ENCODE peak calls at places on chromosomes 16 and 17, in five cellular contexts. One of them, this sample, is unnamed.

GRCh38 chr16:50251375-50252081 is 14.8 kb upstream of the ADCY7 start:
- DNase-seq in IMR-90: peak
- DNase-seq in colonic mucosa: no peak
- DNase-seq in PC-3: peak
- DNase-seq in endothelial cell of umbilical vein: no peak
- DNase-seq in this sample: peak

GRCh38 chr17:79393358-79394038 is 217.4 kb downstream of the RBFOX3 start:
- DNase-seq in endothelial cell of umbilical vein: peak
- DNase-seq in PC-3: peak
- DNase-seq in IMR-90: peak
- DNase-seq in colonic mucosa: peak
- DNase-seq in this sample: peak

GRCh38 chr17:67241719-67242341 is 3.2 kb downstream of the HELZ start:
- DNase-seq in PC-3: no peak
- DNase-seq in colonic mucosa: no peak
- DNase-seq in IMR-90: no peak
- DNase-seq in endothelial cell of umbilical vein: no peak
- DNase-seq in this sample: no peak

GRCh38 chr17:72193395-72194106 is 72.7 kb downstream of the SOX9 start:
- DNase-seq in PC-3: no peak
- DNase-seq in endothelial cell of umbilical vein: no peak
- DNase-seq in colonic mucosa: no peak
- DNase-seq in IMR-90: peak
- DNase-seq in this sample: peak

GRCh38 chr16:89222931-89223330 is 5.4 kb downstream of the ZNF778 start:
- DNase-seq in endothelial cell of umbilical vein: no peak
- DNase-seq in colonic mucosa: no peak
- DNase-seq in IMR-90: no peak
- DNase-seq in PC-3: no peak
- DNase-seq in this sample: no peak

GRCh38 chr17:4101127-4101798 is 41.6 kb downstream of the ZZEF1 start:
- DNase-seq in endothelial cell of umbilical vein: peak
- DNase-seq in IMR-90: peak
- DNase-seq in PC-3: no peak
- DNase-seq in colonic mucosa: no peak
- DNase-seq in this sample: no peak

GRCh38 chr16:47887496-47887895 is 268.3 kb downstream of the ABCC12 start:
- DNase-seq in colonic mucosa: no peak
- DNase-seq in PC-3: peak
- DNase-seq in endothelial cell of umbilical vein: no peak
- DNase-seq in IMR-90: peak
- DNase-seq in this sample: peak

GRCh38 chr16:86975445-86975844 is 341.7 kb downstream of the C16orf95 start:
- DNase-seq in PC-3: peak
- DNase-seq in colonic mucosa: no peak
- DNase-seq in endothelial cell of umbilical vein: peak
- DNase-seq in IMR-90: peak
- DNase-seq in this sample: peak

GRCh38 chr16:49103298-49103697 is 178.3 kb downstream of the CBLN1 start:
- DNase-seq in PC-3: no peak
- DNase-seq in colonic mucosa: no peak
- DNase-seq in IMR-90: no peak
- DNase-seq in endothelial cell of umbilical vein: no peak
- DNase-seq in this sample: no peak

GRCh38 chr16:80655751-80656150 is 115.0 kb downstream of the DYNLRB2 start:
- DNase-seq in endothelial cell of umbilical vein: no peak
- DNase-seq in IMR-90: no peak
- DNase-seq in colonic mucosa: no peak
- DNase-seq in PC-3: no peak
- DNase-seq in this sample: no peak

GRCh38 chr16:87938412-87938949 is 2.2 kb upstream of the CA5A start:
- DNase-seq in PC-3: no peak
- DNase-seq in endothelial cell of umbilical vein: no peak
- DNase-seq in colonic mucosa: no peak
- DNase-seq in IMR-90: no peak
- DNase-seq in this sample: no peak

GRCh38 chr16:68737730-68738590 is 868 bp downstream of the CDH1 start:
- DNase-seq in IMR-90: no peak
- DNase-seq in PC-3: peak
- DNase-seq in endothelial cell of umbilical vein: no peak
- DNase-seq in colonic mucosa: peak
- DNase-seq in this sample: peak

GRCh38 chr16:30609002-30609927 is 924 bp downstream of the ZNF689 start:
- DNase-seq in endothelial cell of umbilical vein: peak
- DNase-seq in IMR-90: peak
- DNase-seq in PC-3: peak
- DNase-seq in colonic mucosa: peak
- DNase-seq in this sample: no peak

GRCh38 chr17:83089322-83090156 is 10.1 kb downstream of the METRNL start:
- DNase-seq in IMR-90: no peak
- DNase-seq in colonic mucosa: peak
- DNase-seq in PC-3: peak
- DNase-seq in endothelial cell of umbilical vein: no peak
- DNase-seq in this sample: no peak
- H3K9ac ChIP-seq in IMR-90: no peak
- H3K9ac ChIP-seq in colonic mucosa: peak
- H3K9ac ChIP-seq in PC-3: no peak
- H3K9ac ChIP-seq in endothelial cell of umbilical vein: no peak
- H3K9ac ChIP-seq in this sample: no peak

GRCh38 chr17:6713130-6713917 is at the start of gene SLC13A5:
- DNase-seq in IMR-90: no peak
- DNase-seq in endothelial cell of umbilical vein: peak
- DNase-seq in PC-3: no peak
- DNase-seq in colonic mucosa: no peak
- DNase-seq in this sample: peak
- H3K9ac ChIP-seq in IMR-90: no peak
- H3K9ac ChIP-seq in endothelial cell of umbilical vein: no peak
- H3K9ac ChIP-seq in PC-3: no peak
- H3K9ac ChIP-seq in colonic mucosa: no peak
- H3K9ac ChIP-seq in this sample: no peak

DNA sequence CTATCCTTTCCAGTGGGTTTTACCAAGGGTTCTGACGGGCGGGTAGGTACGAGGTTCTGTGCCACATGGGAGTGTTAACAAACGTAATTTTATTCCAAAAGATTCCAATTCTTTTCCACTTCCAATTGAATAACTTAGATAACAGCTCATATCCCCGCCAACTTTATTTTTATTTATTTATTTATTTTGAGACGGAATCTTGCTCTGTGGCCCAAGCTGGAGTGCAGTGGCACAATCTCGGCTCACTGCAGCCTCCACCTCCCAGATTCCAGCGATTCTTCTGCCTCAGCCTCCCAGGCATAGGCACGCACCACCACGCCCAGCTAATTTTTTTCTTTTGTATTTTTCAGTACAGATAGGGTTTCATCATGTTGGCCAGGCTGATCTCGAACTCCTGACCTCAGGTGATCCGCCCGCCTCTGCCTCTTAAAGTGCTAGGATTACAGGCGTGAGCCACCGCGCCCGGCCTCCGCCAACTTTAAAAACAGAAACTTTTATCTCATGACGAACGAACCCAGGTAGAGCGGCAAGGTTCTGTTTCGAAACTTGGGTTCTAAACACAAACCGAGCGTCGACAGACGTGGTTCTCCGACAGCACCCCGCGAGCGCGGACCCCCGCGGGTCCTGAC is 621 bp downstream of the ECI1 start:
- DNase-seq in PC-3: no peak
- DNase-seq in endothelial cell of umbilical vein: peak
- DNase-seq in colonic mucosa: peak
- DNase-seq in IMR-90: no peak
- DNase-seq in this sample: peak
- H3K9ac ChIP-seq in PC-3: peak
- H3K9ac ChIP-seq in endothelial cell of umbilical vein: peak
- H3K9ac ChIP-seq in colonic mucosa: peak
- H3K9ac ChIP-seq in IMR-90: peak
- H3K9ac ChIP-seq in this sample: peak

GRCh38 chr17:14301761-14302401 is 1.0 kb downstream of the HS3ST3B1 start:
- DNase-seq in PC-3: no peak
- DNase-seq in colonic mucosa: peak
- DNase-seq in endothelial cell of umbilical vein: peak
- DNase-seq in IMR-90: peak
- DNase-seq in this sample: peak

GRCh38 chr17:14301279-14301760 is 439 bp downstream of the HS3ST3B1 start:
- DNase-seq in endothelial cell of umbilical vein: no peak
- DNase-seq in colonic mucosa: no peak
- DNase-seq in PC-3: no peak
- DNase-seq in IMR-90: no peak
- DNase-seq in this sample: no peak

GRCh38 chr17:14303343-14304221 is 2.7 kb downstream of the HS3ST3B1 start:
- DNase-seq in endothelial cell of umbilical vein: no peak
- DNase-seq in PC-3: no peak
- DNase-seq in colonic mucosa: no peak
- DNase-seq in IMR-90: no peak
- DNase-seq in this sample: no peak

GRCh38 chr17:14304222-14304844 is 3.5 kb downstream of the HS3ST3B1 start:
- DNase-seq in colonic mucosa: no peak
- DNase-seq in IMR-90: no peak
- DNase-seq in PC-3: no peak
- DNase-seq in endothelial cell of umbilical vein: no peak
- DNase-seq in this sample: no peak

GRCh38 chr17:14302421-14303099 is 1.7 kb downstream of the HS3ST3B1 start:
- DNase-seq in colonic mucosa: peak
- DNase-seq in endothelial cell of umbilical vein: peak
- DNase-seq in PC-3: peak
- DNase-seq in IMR-90: peak
- DNase-seq in this sample: peak
- H3K9ac ChIP-seq in colonic mucosa: peak
- H3K9ac ChIP-seq in endothelial cell of umbilical vein: no peak
- H3K9ac ChIP-seq in PC-3: no peak
- H3K9ac ChIP-seq in IMR-90: peak
- H3K9ac ChIP-seq in this sample: peak

GRCh38 chr17:50688168-50688719 is 19.5 kb downstream of the ANKRD40 start:
- DNase-seq in IMR-90: no peak
- DNase-seq in PC-3: no peak
- DNase-seq in colonic mucosa: no peak
- DNase-seq in endothelial cell of umbilical vein: no peak
- DNase-seq in this sample: no peak

GRCh38 chr17:50687200-50688066 is 20.3 kb downstream of the ANKRD40 start:
- DNase-seq in IMR-90: no peak
- DNase-seq in colonic mucosa: no peak
- DNase-seq in endothelial cell of umbilical vein: no peak
- DNase-seq in PC-3: no peak
- DNase-seq in this sample: no peak

GRCh38 chr17:50685334-50685665 is 22.4 kb downstream of the ANKRD40 start:
- DNase-seq in colonic mucosa: no peak
- DNase-seq in PC-3: no peak
- DNase-seq in endothelial cell of umbilical vein: no peak
- DNase-seq in IMR-90: no peak
- DNase-seq in this sample: no peak

GRCh38 chr17:50685691-50686493 is 21.8 kb downstream of the ANKRD40 start:
- DNase-seq in colonic mucosa: no peak
- DNase-seq in endothelial cell of umbilical vein: no peak
- DNase-seq in IMR-90: no peak
- DNase-seq in PC-3: no peak
- DNase-seq in this sample: no peak

GRCh38 chr17:50686494-50687199 is 21.1 kb downstream of the ANKRD40 start:
- DNase-seq in endothelial cell of umbilical vein: peak
- DNase-seq in IMR-90: peak
- DNase-seq in colonic mucosa: peak
- DNase-seq in PC-3: peak
- DNase-seq in this sample: no peak
- H3K9ac ChIP-seq in endothelial cell of umbilical vein: no peak
- H3K9ac ChIP-seq in IMR-90: no peak
- H3K9ac ChIP-seq in colonic mucosa: peak
- H3K9ac ChIP-seq in PC-3: peak
- H3K9ac ChIP-seq in this sample: no peak

This sample was measured in mammary epithelial cell.